ENCODE peak calls at places on chromosomes 6 and 20, in five cellular contexts. V is stimulated activated CD4-positive, alpha-beta T cell treated with anti-CD3 and anti-CD28 coated beads, Interleukin-1b, Interleukin-23, amount 100 ng/mL, for 24 hours; P is AG04450; M is stimulated activated CD8-positive, alpha-beta memory T cell treated with anti-CD3 and anti-CD28 coated beads, Interleukin-15, amount 100 ng/mL, for 4 hours; Z is fibroblast of gingiva. R is an unnamed sample.

GRCh38 chr20:17406191-17406590 is 125.0 kb downstream of the BFSP1 start:
- DNase-seq in V (no peak), P (no peak), M (no peak), Z (peak), R (no peak)

GRCh38 chr20:32574296-32575226 is 10.6 kb downstream of the NOL4L start:
- DNase-seq in V (no peak), P (peak), M (no peak), Z (peak), R (no peak)

GRCh38 chr20:53165452-53165851 is 193.3 kb downstream of the TSHZ2 start:
- DNase-seq in V (no peak), P (no peak), M (no peak), Z (no peak), R (no peak)

GRCh38 chr6:160737934-160738333 is 35.9 kb downstream of the PLG start:
- DNase-seq in V (no peak), P (no peak), M (no peak), Z (no peak), R (no peak)

GRCh38 chr6:157211603-157212455 is 111.5 kb downstream of the TMEM242 start:
- DNase-seq in V (no peak), P (no peak), M (no peak), Z (no peak), R (no peak)

GRCh38 chr6:157597461-157598312 is 216.7 kb downstream of the ZDHHC14 start:
- DNase-seq in V (no peak), P (no peak), M (no peak), Z (peak), R (no peak)

GRCh38 chr6:136962661-136963060 is 40.6 kb downstream of the SLC35D3 start:
- DNase-seq in V (no peak), P (no peak), M (no peak), Z (no peak), R (no peak)

GRCh38 chr6:103268335-103268734 is 1591.4 kb downstream of the HACE1 start:
- DNase-seq in V (no peak), P (no peak), M (no peak), Z (no peak), R (no peak)

GRCh38 chr6:138300469-138300868 is 77.2 kb upstream of the SMIM28 start:
- DNase-seq in V (no peak), P (no peak), M (no peak), Z (no peak), R (no peak)

GRCh38 chr6:30480536-30481156 is 8.7 kb upstream of the HLA-E start:
- DNase-seq in V (no peak), P (no peak), M (no peak), Z (no peak), R (no peak)

GRCh38 chr6:19759117-19759880 is 77.9 kb upstream of the ID4 start:
- DNase-seq in V (no peak), P (peak), M (no peak), Z (peak), R (no peak)

GRCh38 chr6:96794980-96795379 is 42.3 kb downstream of the GPR63 start:
- DNase-seq in V (no peak), P (no peak), M (no peak), Z (peak), R (no peak)

GRCh38 chr6:56730663-56731529 is 88.2 kb upstream of the DST start:
- DNase-seq in V (no peak), P (no peak), M (no peak), Z (peak), R (no peak)

R was measured in gastrocnemius medialis.